ENCODE peak calls at places on chromosomes 2 and 18, in six cellular contexts. O, N, S, P, H and D are unnamed samples.
A peak's percentile ranks its signal among the peaks of the same experiment; 100 is the strongest.

GRCh38 chr2:127670957-127671290 is 4.4 kb downstream of the LIMS2 start:
- DNase-seq in P (no peak), O (no peak), H (no peak), N (no peak), S (no peak), D (no peak)

GRCh38 chr2:204258900-204259299 is 286.4 kb upstream of the PARD3B start:
- DNase-seq in H (no peak), N (no peak), P (no peak), S (no peak), O (no peak), D (no peak)

GRCh38 chr2:223626713-223627112 is 24.6 kb upstream of the SCG2 start:
- DNase-seq in P (no peak), S (no peak), O (no peak), N (no peak), H (no peak), D (no peak)

GRCh38 chr2:189613650-189614420 is 33.2 kb upstream of the SLC40A1 start:
- DNase-seq in P (no peak), O (no peak), H (no peak), S (no peak), N (peak; percentile 48), D (no peak)

GRCh38 chr18:26971327-26971918 is 105.9 kb upstream of the AQP4 start:
- DNase-seq in S (peak; percentile 56), H (no peak), N (no peak), O (no peak), P (no peak), D (no peak)

GRCh38 chr18:49161627-49162026 is 210.9 kb upstream of the SMAD7 start:
- DNase-seq in P (no peak), O (no peak), H (no peak), N (no peak), S (no peak), D (peak; percentile 41)

GRCh38 chr2:12803616-12804015 is 86.9 kb downstream of the TRIB2 start:
- DNase-seq in S (no peak), N (no peak), H (no peak), P (no peak), O (no peak), D (no peak)

GRCh38 chr2:24512836-24513235 is 21.8 kb downstream of the NCOA1 start:
- DNase-seq in S (no peak), O (no peak), P (no peak), N (no peak), H (no peak), D (no peak)

GRCh38 chr2:154762638-154763037 is 64.1 kb downstream of the KCNJ3 start:
- DNase-seq in H (no peak), N (no peak), O (no peak), P (no peak), S (no peak), D (no peak)

GRCh38 chr2:37323176-37323575 is 1.5 kb downstream of the PRKD3 start:
- DNase-seq in O (no peak), P (no peak), S (no peak), H (peak; percentile 41), N (no peak), D (no peak)

GRCh38 chr2:213227458-213227857 is 56.8 kb upstream of the SPAG16 start:
- DNase-seq in O (no peak), N (no peak), S (no peak), P (no peak), H (peak; percentile 82), D (no peak)

GRCh38 chr2:58571181-58571852 is 330.2 kb upstream of the FANCL start:
- DNase-seq in H (peak; percentile 43), O (peak; percentile 41), N (no peak), P (peak; percentile 68), S (no peak), D (peak; percentile 57)

GRCh38 chr2:203786912-203787311 is 80.5 kb downstream of the CD28 start:
- DNase-seq in H (peak; percentile 44), S (no peak), N (peak; percentile 31), O (no peak), P (no peak), D (no peak)

GRCh38 chr2:204108301-204108700 is 171.7 kb downstream of the ICOS start:
- DNase-seq in P (peak; percentile 31), O (no peak), H (peak; percentile 49), S (no peak), N (no peak), D (peak; percentile 40)

GRCh38 chr2:229416116-229416694 is 145.1 kb upstream of the PID1 start:
- DNase-seq in O (peak; percentile 26), H (no peak), N (peak; percentile 86), P (no peak), S (peak; percentile 87), D (no peak)

GRCh38 chr18:33210575-33211189 is 229.8 kb downstream of the CCDC178 start:
- DNase-seq in P (no peak), O (no peak), N (no peak), S (no peak), H (peak; percentile 29), D (no peak)

GRCh38 chr2:152347076-152347475 is 12.1 kb downstream of the FMNL2 start:
- DNase-seq in H (no peak), N (no peak), O (no peak), P (no peak), S (no peak), D (no peak)

GRCh38 chr2:26475832-26476501 is 2.0 kb downstream of the OTOF start:
- DNase-seq in O (no peak), H (no peak), S (peak; percentile 60), N (no peak), P (no peak), D (no peak)

GRCh38 chr18:68098655-68099054 is 582.1 kb upstream of the DSEL start:
- DNase-seq in N (no peak), H (no peak), S (no peak), O (no peak), P (no peak), D (no peak)

GRCh38 chr2:43519711-43520221 is 76.1 kb downstream of the THADA start:
- DNase-seq in H (no peak), S (peak; percentile 60), N (no peak), P (peak; percentile 33), O (no peak), D (no peak)

GRCh38 chr18:55925772-55926171 is 337.8 kb upstream of the TCF4 start:
- DNase-seq in N (no peak), P (no peak), S (no peak), O (no peak), H (no peak), D (no peak)

GRCh38 chr2:13193900-13194299 is 477.2 kb downstream of the TRIB2 start:
- DNase-seq in P (peak; percentile 8), S (no peak), N (no peak), H (peak; percentile 23), O (no peak), D (peak; percentile 9)

GRCh38 chr2:20963867-20964266 is 80.0 kb downstream of the APOB start:
- DNase-seq in H (no peak), S (no peak), O (no peak), N (no peak), P (no peak), D (no peak)

GRCh38 chr2:64362562-64363026 is 91.4 kb upstream of the LGALSL start:
- DNase-seq in H (no peak), O (peak; percentile 72), S (no peak), P (peak; percentile 89), N (no peak), D (no peak)

GRCh38 chr2:64359176-64359891 is 94.6 kb upstream of the LGALSL start:
- DNase-seq in P (no peak), N (no peak), O (no peak), S (no peak), H (peak; percentile 79), D (no peak)

GRCh38 chr2:64363140-64363539 is 90.8 kb upstream of the LGALSL start:
- DNase-seq in H (no peak), P (no peak), N (no peak), O (no peak), S (no peak), D (no peak)

GRCh38 chr2:64361151-64361938 is 92.6 kb upstream of the LGALSL start:
- DNase-seq in S (no peak), H (no peak), O (peak; percentile 68), P (no peak), N (no peak), D (no peak)

DNA sequence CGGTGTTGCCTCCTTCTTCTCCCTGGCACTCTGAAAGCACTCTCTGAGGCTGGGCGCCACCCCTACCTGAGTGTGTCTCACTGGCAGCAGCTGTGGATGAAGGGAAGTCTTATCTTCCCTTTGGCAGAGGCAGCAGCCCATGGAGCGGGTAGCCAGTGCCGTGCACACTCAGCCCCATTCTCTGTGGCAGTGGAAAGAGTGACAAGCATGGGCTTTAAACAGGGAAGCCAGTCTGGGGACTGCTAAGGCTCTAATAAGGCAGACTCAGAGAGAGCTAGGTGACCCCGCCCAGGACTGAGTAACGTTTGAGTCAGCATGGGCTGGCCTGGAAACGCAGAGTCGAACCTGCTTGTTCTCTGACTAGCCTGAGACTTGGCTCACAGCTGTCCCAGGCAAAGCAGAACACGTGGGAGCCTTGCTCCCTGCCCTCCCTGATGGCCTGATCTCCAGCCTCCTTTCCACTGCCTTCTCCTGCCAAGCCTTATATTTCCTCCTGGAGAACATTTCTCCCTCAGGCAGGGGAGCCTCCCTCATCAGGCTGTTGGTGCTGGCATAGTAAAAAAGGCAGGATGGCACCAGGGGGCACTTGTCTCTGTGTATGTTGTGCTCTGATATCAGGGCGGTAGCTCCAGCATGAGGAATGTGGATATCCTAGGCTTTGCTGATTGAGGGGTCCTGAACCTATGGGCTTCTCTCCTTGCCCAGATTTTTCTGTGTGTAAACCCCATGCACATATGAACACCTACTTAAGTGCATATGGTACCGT is 93.9 kb upstream of the LGALSL start:
- DNase-seq in P (peak; percentile 89), O (peak; percentile 91), N (peak; percentile 75), S (peak; percentile 88), H (peak; percentile 50), D (peak; percentile 54)
- TF ChIP-seq CTCF in P (no peak), O (no peak), N (no peak), S (no peak), H (peak; percentile 15), D (no peak)

GRCh38 chr2:140737006-140737405 is 1393.8 kb downstream of the LRP1B start:
- DNase-seq in P (no peak), H (no peak), O (no peak), S (no peak), N (no peak), D (no peak)
- TF ChIP-seq CTCF in P (no peak), H (no peak), O (no peak), S (no peak), N (no peak), D (no peak)

GRCh38 chr2:88813612-88814011 is 122.1 kb downstream of the RPIA start:
- DNase-seq in N (no peak), H (peak; percentile 65), S (no peak), P (no peak), O (no peak), D (no peak)
- TF ChIP-seq CTCF in N (peak; percentile 9), H (peak; percentile 70), S (no peak), P (no peak), O (no peak), D (no peak)

DNA sequence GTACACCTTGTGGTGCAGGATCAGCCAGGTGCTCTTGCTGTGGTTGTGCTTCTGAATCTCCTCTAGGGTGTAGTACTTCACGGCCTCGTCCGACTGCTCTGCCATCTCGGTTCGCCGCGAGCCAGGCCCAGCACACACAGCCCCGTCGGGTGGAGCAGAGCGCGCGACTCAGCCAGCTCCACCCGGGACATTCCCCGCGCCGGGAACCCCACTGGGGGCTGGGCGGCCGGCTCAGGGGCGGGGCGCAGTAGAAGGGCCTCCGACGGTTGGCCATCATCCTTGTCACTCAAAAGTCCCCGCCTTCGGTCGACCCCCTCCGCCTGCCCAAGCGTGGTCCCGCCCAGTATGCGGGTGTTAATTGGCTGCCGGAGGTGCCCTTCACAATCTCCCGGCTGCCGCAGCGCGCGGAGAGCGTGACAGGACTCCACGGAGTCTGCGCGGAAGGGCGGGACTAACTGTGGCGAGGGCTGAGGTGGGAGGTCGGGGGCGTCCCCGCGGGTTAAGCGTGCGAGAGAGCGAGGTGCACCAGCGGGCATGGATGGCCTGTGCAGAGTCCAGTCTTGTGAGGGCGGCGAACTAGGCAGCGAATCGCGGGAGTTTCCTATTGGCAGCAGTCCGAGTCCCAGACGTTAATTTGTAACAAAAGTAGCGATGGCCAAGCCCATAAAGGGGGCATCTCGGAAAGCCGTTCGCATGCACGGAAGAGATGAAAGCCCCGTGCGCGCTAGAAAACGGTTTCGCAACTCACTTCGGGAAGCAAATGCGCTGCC is at the start of gene CYB5A:
- DNase-seq in S (peak; percentile 99), H (no peak), O (peak; percentile 99), N (peak; percentile 99), P (peak; percentile 100), D (peak; percentile 100)
- TF ChIP-seq CTCF in S (no peak), H (no peak), O (peak; percentile 36), N (no peak), P (no peak), D (no peak)